ENCODE peak calls at places on chromosomes 6 and 20, in seven cellular contexts. I is GM12891, W is HCT116, O is HepG2, G is GM23338, Q is H1, M is suprapubic skin. A is an unnamed sample.

GRCh38 chr20:13356087-13356486 is 135.0 kb downstream of the ISM1 start:
- DNase-seq in I (no peak), W (no peak), O (peak), G (no peak), Q (no peak), M (no peak), A (no peak)

GRCh38 chr20:54560357-54560756 is 85.0 kb downstream of the DOK5 start:
- DNase-seq in I (no peak), W (no peak), O (no peak), G (no peak), Q (no peak), M (no peak), A (no peak)

GRCh38 chr6:133805876-133806275 is 83.0 kb upstream of the TCF21 start:
- DNase-seq in I (no peak), W (no peak), O (no peak), G (no peak), Q (no peak), M (no peak), A (no peak)

GRCh38 chr6:7086488-7086887 is 21.3 kb upstream of the RREB1 start:
- DNase-seq in I (peak), W (no peak), O (no peak), G (no peak), Q (no peak), M (no peak), A (no peak)

GRCh38 chr6:131382646-131383045 is 190.4 kb upstream of the ARG1 start:
- DNase-seq in I (no peak), W (no peak), O (no peak), G (no peak), Q (no peak), M (no peak), A (no peak)

GRCh38 chr6:2939315-2940009 is 31.9 kb downstream of the SERPINB6 start:
- DNase-seq in I (no peak), W (no peak), O (no peak), G (no peak), Q (peak), M (no peak), A (no peak)

GRCh38 chr6:87663434-87663833 is 38.6 kb downstream of the AKIRIN2 start:
- DNase-seq in I (no peak), W (no peak), O (no peak), G (no peak), Q (no peak), M (no peak), A (no peak)

GRCh38 chr20:539848-540247 is 3.7 kb downstream of the CSNK2A1 start:
- DNase-seq in I (no peak), W (no peak), O (peak), G (peak), Q (no peak), M (no peak), A (no peak)

GRCh38 chr20:40640667-40641066 is 48.4 kb downstream of the MAFB start:
- DNase-seq in I (no peak), W (no peak), O (no peak), G (no peak), Q (no peak), M (peak), A (no peak)

GRCh38 chr6:152091201-152091600 is 283.7 kb downstream of the ESR1 start:
- DNase-seq in I (no peak), W (no peak), O (no peak), G (no peak), Q (no peak), M (no peak), A (no peak)

GRCh38 chr20:51067792-51068191 is 44.9 kb upstream of the KCNG1 start:
- DNase-seq in I (no peak), W (no peak), O (no peak), G (no peak), Q (no peak), M (no peak), A (no peak)

GRCh38 chr6:89242574-89243330 is 25.6 kb upstream of the GABRR1 start:
- DNase-seq in I (no peak), W (peak), O (peak), G (peak), Q (no peak), M (no peak), A (no peak)

GRCh38 chr6:149861603-149862423 is 2.3 kb downstream of the LRP11 start:
- DNase-seq in I (no peak), W (no peak), O (no peak), G (no peak), Q (no peak), M (no peak), A (no peak)

GRCh38 chr6:83429857-83430605 is 820 bp downstream of the ME1 start:
- DNase-seq in I (no peak), W (peak), O (no peak), G (peak), Q (no peak), M (no peak), A (no peak)

GRCh38 chr6:126170875-126171489 is 168.9 kb upstream of the CENPW start:
- DNase-seq in I (no peak), W (no peak), O (peak), G (peak), Q (no peak), M (no peak), A (no peak)

GRCh38 chr6:163892814-163893561 is 478.5 kb downstream of the QKI start:
- DNase-seq in I (no peak), W (no peak), O (no peak), G (no peak), Q (no peak), M (no peak), A (no peak)

GRCh38 chr20:1389703-1390385 is 3.0 kb downstream of the FKBP1A start:
- DNase-seq in I (no peak), W (no peak), O (no peak), G (peak), Q (no peak), M (no peak), A (no peak)

GRCh38 chr6:3312604-3313167 is 53.9 kb downstream of the PSMG4 start:
- DNase-seq in I (no peak), W (no peak), O (no peak), G (no peak), Q (no peak), M (no peak), A (peak)

GRCh38 chr20:57079016-57080005 is 187.1 kb downstream of the BMP7 start:
- DNase-seq in I (no peak), W (no peak), O (no peak), G (no peak), Q (no peak), M (no peak), A (no peak)

GRCh38 chr6:113594726-113595125 is 262.4 kb upstream of the MARCKS start:
- DNase-seq in I (no peak), W (no peak), O (peak), G (no peak), Q (no peak), M (no peak), A (no peak)

GRCh38 chr6:1771324-1771723 is 161.6 kb downstream of the FOXC1 start:
- DNase-seq in I (no peak), W (no peak), O (no peak), G (no peak), Q (no peak), M (no peak), A (no peak)

GRCh38 chr6:42090819-42091717 is 40.7 kb downstream of the TAF8 start:
- DNase-seq in I (no peak), W (no peak), O (no peak), G (no peak), Q (no peak), M (no peak), A (no peak)

GRCh38 chr20:63908008-63908682 is 13.2 kb downstream of the DNAJC5 start:
- DNase-seq in I (no peak), W (no peak), O (peak), G (no peak), Q (no peak), M (no peak), A (no peak)

GRCh38 chr6:166877906-166878305 is 78.4 kb downstream of the RNASET2 start:
- DNase-seq in I (no peak), W (peak), O (no peak), G (no peak), Q (no peak), M (no peak), A (no peak)

GRCh38 chr20:45283529-45284065 is 23.0 kb upstream of the RBPJL start:
- DNase-seq in I (no peak), W (no peak), O (no peak), G (no peak), Q (no peak), M (no peak), A (no peak)

GRCh38 chr6:27836783-27837635 is 75.2 kb downstream of the OR2B2 start:
- DNase-seq in I (no peak), W (peak), O (peak), G (peak), Q (peak), M (no peak), A (no peak)

GRCh38 chr6:129863664-129864063 is 2.5 kb upstream of the TMEM244 start:
- DNase-seq in I (no peak), W (peak), O (no peak), G (no peak), Q (no peak), M (no peak), A (no peak)

GRCh38 chr20:32524871-32525501 is 60.1 kb downstream of the NOL4L start:
- DNase-seq in I (no peak), W (no peak), O (no peak), G (no peak), Q (no peak), M (no peak), A (peak)

GRCh38 chr6:47810885-47811284 is 29.1 kb downstream of the OPN5 start:
- DNase-seq in I (no peak), W (no peak), O (peak), G (peak), Q (no peak), M (no peak), A (no peak)

GRCh38 chr6:148835920-148836441 is 89.2 kb downstream of the UST start:
- DNase-seq in I (no peak), W (no peak), O (no peak), G (no peak), Q (no peak), M (no peak), A (no peak)

GRCh38 chr6:63140682-63141318 is 70.5 kb upstream of the FKBP1C start:
- DNase-seq in I (no peak), W (no peak), O (no peak), G (no peak), Q (no peak), M (no peak), A (no peak)

GRCh38 chr6:75402296-75402695 is 91.3 kb downstream of the FILIP1 start:
- DNase-seq in I (no peak), W (peak), O (no peak), G (no peak), Q (no peak), M (no peak), A (no peak)
- TF ChIP-seq POLR2AphosphoS5 in I (no peak), W (no peak), O (no peak), G (no peak), Q (no peak), M (no peak), A (no peak)

DNA sequence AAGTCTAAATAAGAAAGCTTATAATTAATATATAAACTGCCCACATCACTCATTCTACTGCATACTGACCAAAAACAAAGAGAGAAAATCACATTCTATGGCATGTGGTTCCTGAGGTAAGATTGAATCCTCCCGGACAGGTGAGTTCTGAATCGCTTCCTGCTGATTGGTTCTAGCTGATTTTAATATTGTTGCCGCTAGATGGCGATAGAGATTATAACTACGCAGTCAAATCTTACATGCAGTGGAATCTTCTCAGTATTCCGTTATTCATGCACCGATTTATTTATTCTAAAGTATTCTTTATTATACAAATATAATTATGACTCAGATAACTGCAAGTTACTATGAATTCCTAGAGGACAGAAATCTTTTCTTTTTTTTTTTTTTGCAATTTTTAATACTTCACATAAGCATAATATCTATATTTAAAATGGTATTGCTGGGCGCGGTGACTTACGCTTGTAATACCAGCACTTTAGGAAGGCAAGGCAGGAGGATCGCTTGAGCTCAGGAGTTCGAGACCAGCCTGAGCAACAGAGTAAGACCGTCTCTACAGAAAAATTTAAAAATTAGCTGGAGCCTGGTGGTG is 24.2 kb upstream of the TMX4 start:
- DNase-seq in I (peak), W (peak), O (peak), G (peak), Q (no peak), M (no peak), A (no peak)
- TF ChIP-seq POLR2AphosphoS5 in I (no peak), W (no peak), O (no peak), G (no peak), Q (no peak), M (no peak), A (no peak)

DNA sequence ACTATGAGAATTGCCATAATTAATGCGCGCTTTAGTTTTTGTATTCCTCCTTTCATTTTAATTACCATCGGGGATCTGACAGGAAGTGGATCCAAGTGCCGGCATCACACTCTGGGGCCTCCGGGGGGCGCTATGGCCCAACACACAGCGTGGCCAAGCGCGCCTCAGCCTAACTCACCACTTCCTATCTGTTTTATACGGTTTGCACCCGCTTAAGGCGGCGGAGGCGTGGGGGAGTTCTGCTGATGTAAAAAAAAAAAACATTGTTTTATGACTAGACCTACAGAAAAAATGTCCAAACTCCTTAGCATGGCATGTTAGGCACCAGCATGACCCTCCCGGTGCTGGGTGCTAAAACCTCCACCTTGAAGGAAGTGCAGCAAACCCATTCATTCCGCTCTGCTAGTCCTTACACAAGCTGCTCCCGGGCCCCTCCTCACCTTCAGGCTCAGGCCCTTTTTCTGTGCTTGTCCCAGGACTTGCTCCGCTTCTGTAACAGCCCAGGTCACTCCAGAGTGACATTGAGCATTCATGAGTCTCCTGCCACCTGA is 4.5 kb upstream of the EBF4 start:
- DNase-seq in I (peak), W (peak), O (no peak), G (peak), Q (peak), M (no peak), A (no peak)
- TF ChIP-seq POLR2AphosphoS5 in I (no peak), W (no peak), O (no peak), G (no peak), Q (no peak), M (no peak), A (no peak)

DNA sequence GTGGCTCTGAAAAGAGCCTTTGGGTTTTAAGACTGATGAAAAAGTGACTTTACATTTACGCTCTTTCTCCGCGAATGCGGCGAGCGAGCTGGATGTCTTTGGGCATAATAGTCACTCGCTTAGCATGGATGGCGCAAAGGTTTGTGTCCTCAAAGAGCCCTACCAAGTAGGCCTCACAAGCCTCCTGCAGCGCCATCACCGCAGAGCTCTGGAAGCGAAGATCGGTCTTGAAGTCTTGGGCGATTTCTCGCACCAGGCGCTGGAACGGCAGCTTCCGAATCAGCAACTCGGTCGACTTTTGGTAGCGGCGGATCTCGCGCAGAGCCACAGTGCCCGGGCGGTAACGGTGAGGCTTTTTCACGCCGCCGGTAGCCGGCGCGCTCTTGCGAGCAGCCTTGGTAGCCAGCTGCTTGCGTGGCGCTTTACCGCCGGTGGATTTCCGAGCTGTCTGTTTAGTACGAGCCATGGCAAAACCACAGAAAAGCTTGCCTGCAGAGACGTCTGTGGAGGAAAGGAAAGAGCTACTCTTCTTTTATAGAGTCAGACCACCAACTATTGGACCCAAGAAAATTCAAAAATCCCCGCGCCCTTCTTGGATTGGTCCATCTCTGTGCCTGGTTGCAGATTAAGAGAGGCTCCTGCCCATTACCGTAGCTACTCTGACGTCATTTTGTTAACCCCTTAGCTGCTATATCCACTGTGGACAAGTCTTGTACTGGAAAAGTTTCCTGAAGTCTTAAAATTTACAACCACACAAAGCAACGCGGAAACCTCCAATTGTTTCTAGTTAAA is 55.4 kb upstream of the HFE start:
- DNase-seq in I (no peak), W (peak), O (peak), G (peak), Q (peak), M (peak), A (peak)
- TF ChIP-seq POLR2AphosphoS5 in I (peak), W (peak), O (peak), G (peak), Q (peak), M (no peak), A (peak)

A was measured in breast epithelium.